ENCODE peak calls at places on chromosomes 5 and 9, in four cellular contexts. X, R, P and A are unnamed samples.

GRCh38 chr5:159451197-159452052 is 121.1 kb upstream of the IL12B start:
- DNase-seq in X (peak), R (no peak), P (no peak), A (peak)

GRCh38 chr5:159100022-159100927 is 559 bp upstream of the EBF1 start:
- DNase-seq in X (peak), R (peak), P (peak), A (peak)

GRCh38 chr9:72882117-72882775 is 70.6 kb downstream of the ALDH1A1 start:
- DNase-seq in X (no peak), R (no peak), P (no peak), A (no peak)

GRCh38 chr5:137091473-137091872 is 407.7 kb downstream of the SPOCK1 start:
- DNase-seq in X (no peak), R (no peak), P (no peak), A (no peak)

GRCh38 chr5:159156839-159157238 is 52.5 kb downstream of the RNF145 start:
- DNase-seq in X (peak), R (peak), P (peak), A (peak)

GRCh38 chr5:109655841-109656240 is 33.9 kb upstream of the MAN2A1 start:
- DNase-seq in X (no peak), R (no peak), P (no peak), A (no peak)

GRCh38 chr5:52693279-52693678 is 94.4 kb upstream of the ITGA1 start:
- DNase-seq in X (peak), R (no peak), P (no peak), A (no peak)

GRCh38 chr9:76530458-76531100 is 71.6 kb downstream of the GCNT1 start:
- DNase-seq in X (peak), R (no peak), P (no peak), A (no peak)

GRCh38 chr9:18861599-18862546 is 171.1 kb downstream of the SAXO1 start:
- DNase-seq in X (peak), R (no peak), P (no peak), A (no peak)

GRCh38 chr9:38227656-38228055 is 158.6 kb upstream of the SHB start:
- DNase-seq in X (peak), R (no peak), P (no peak), A (no peak)

GRCh38 chr9:69180670-69181069 is 6.6 kb downstream of the TJP2 start:
- DNase-seq in X (peak), R (peak), P (no peak), A (peak)

GRCh38 chr5:115456056-115456455 is 88.5 kb downstream of the FEM1C start:
- DNase-seq in X (no peak), R (no peak), P (no peak), A (no peak)

GRCh38 chr5:135308245-135308644 is 90.8 kb downstream of the MACROH2A1 start:
- DNase-seq in X (peak), R (no peak), P (no peak), A (no peak)

GRCh38 chr5:134874831-134875655 is 872 bp downstream of the TXNDC15 start:
- DNase-seq in X (peak), R (peak), P (no peak), A (peak)

GRCh38 chr5:80255425-80255751 is 460 bp downstream of the SERINC5 start:
- DNase-seq in X (peak), R (peak), P (no peak), A (peak)

GRCh38 chr5:32613050-32613672 is 27.8 kb downstream of the SUB1 start:
- DNase-seq in X (peak), R (peak), P (peak), A (peak)

GRCh38 chr9:124708633-124709032 is 62.5 kb downstream of the NR6A1 start:
- DNase-seq in X (peak), R (no peak), P (no peak), A (peak)

GRCh38 chr5:90345684-90346083 is 63.9 kb downstream of the CETN3 start:
- DNase-seq in X (no peak), R (no peak), P (no peak), A (no peak)
- TF ChIP-seq BHLHE40 in X (no peak), R (no peak), P (no peak), A (no peak)

GRCh38 chr9:107868166-107868565 is 378.6 kb upstream of the KLF4 start:
- DNase-seq in X (no peak), R (no peak), P (no peak), A (no peak)

GRCh38 chr9:107872457-107873192 is 383.1 kb upstream of the KLF4 start:
- DNase-seq in X (no peak), R (no peak), P (no peak), A (no peak)

GRCh38 chr9:107869111-107869510 is 379.5 kb upstream of the KLF4 start:
- DNase-seq in X (no peak), R (no peak), P (no peak), A (no peak)

GRCh38 chr9:107870221-107870620 is 380.7 kb upstream of the KLF4 start:
- DNase-seq in X (no peak), R (no peak), P (no peak), A (no peak)

DNA sequence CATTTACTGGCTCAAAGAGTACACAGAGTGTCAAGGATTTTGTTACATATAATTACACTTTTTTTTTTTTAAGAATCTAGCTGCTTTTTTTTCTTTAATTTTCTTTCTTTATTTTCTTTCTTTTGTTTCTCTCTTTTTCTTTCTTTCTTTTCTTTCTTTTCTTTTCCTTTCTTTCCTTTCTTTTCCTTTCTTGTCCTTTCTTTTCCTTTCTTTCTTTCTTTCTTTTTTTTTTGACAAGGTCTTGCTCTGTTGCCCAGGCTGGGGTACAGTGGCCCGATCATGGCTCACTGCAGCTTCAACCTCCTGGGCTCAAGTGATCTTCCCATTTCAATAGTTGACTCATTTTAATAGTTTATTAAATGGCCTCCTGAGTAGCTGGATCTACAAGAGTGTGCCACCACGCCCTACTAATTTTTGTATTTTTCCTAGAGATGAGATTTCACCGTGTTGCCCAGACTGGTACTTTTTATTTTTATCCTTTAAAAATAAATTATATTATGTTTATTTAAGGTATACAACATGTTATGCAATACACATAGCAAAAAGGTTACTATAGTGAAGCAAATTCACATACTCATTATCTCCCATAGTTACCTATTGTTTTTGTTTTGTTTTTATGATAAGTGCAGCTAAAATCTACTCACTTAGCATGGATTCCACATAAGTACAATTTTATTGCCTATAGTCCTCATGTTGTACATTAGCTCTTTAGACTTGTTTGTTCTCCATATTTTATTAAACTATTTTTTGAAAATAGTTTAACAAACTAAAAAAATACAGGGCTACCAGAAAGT is 381.6 kb upstream of the KLF4 start:
- DNase-seq in X (no peak), R (no peak), P (no peak), A (no peak)
- TF ChIP-seq RCOR1 in X (no peak), R (no peak), P (no peak), A (no peak)

DNA sequence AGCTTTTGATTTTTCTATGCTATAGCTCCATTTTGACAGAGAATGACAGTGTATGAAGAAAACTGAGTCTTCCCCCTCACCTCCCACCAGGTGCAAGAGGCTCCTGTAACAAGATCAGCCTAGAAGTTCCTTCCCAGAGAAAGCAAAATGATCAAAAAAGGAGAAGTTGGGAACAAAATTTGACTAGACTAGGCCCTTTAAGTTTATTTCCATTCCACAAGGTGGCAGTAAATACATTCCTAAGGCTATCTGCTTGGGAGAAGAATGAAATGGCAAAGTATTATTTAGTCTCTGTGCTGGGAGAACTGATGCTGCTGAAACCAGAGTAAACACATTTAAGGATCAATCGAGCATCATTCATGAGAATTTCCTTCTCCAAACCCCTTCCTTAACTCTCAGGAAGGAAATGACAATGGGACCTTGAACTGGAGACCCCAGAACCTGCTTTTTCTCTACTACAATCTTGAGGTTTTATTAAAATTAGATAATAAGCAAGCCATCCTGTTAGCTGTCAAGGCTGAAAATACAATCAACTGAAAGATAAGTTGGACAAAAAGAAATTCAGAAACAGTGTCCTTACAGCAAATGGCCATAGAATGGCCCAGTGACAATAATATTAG is 133.1 kb upstream of the TUT7 start:
- DNase-seq in X (peak), R (peak), P (no peak), A (peak)
- TF ChIP-seq BHLHE40 in X (no peak), R (no peak), P (no peak), A (no peak)

GRCh38 chr5:125160787-125161502 is 414.5 kb upstream of the ZNF608 start:
- DNase-seq in X (peak), R (no peak), P (no peak), A (no peak)
- TF ChIP-seq RCOR1 in X (no peak), R (no peak), P (no peak), A (no peak)